ENCODE peak calls at places on chromosome 17, in five cellular contexts. One of them, this sample, is unnamed.

GRCh38 chr17:39174907-39175694 is 9.1 kb upstream of the ARL5C start:
- DNase-seq in AG04450: no peak
- DNase-seq in endodermal cell: peak; percentile 97
- DNase-seq in CD4-positive, alpha-beta memory T cell: peak; percentile 68
- DNase-seq in mesenchymal stem cell: peak; percentile 66
- DNase-seq in this sample: peak; percentile 79

GRCh38 chr17:77690271-77691161 is 268.0 kb upstream of the TNRC6C start:
- DNase-seq in endodermal cell: peak; percentile 33
- DNase-seq in AG04450: no peak
- DNase-seq in mesenchymal stem cell: no peak
- DNase-seq in CD4-positive, alpha-beta memory T cell: no peak
- DNase-seq in this sample: no peak

GRCh38 chr17:73156887-73157870 is 7.6 kb upstream of the SSTR2 start:
- DNase-seq in mesenchymal stem cell: no peak
- DNase-seq in AG04450: no peak
- DNase-seq in endodermal cell: peak; percentile 72
- DNase-seq in CD4-positive, alpha-beta memory T cell: no peak
- DNase-seq in this sample: no peak

GRCh38 chr17:13513039-13513405 is 88.7 kb downstream of the HS3ST3A1 start:
- DNase-seq in AG04450: no peak
- DNase-seq in CD4-positive, alpha-beta memory T cell: no peak
- DNase-seq in mesenchymal stem cell: peak; percentile 17
- DNase-seq in endodermal cell: no peak
- DNase-seq in this sample: no peak

GRCh38 chr17:81712468-81713003 is 452 bp downstream of the SLC25A10 start:
- DNase-seq in mesenchymal stem cell: peak; percentile 37
- DNase-seq in endodermal cell: peak; percentile 80
- DNase-seq in CD4-positive, alpha-beta memory T cell: no peak
- DNase-seq in AG04450: no peak
- DNase-seq in this sample: no peak

GRCh38 chr17:73390851-73391250 is 79.0 kb upstream of the CDC42EP4 start:
- DNase-seq in mesenchymal stem cell: no peak
- DNase-seq in AG04450: no peak
- DNase-seq in CD4-positive, alpha-beta memory T cell: no peak
- DNase-seq in endodermal cell: peak; percentile 39
- DNase-seq in this sample: no peak

GRCh38 chr17:68398731-68399637 is 58.3 kb downstream of the WIPI1 start:
- DNase-seq in endodermal cell: peak; percentile 91
- DNase-seq in CD4-positive, alpha-beta memory T cell: no peak
- DNase-seq in mesenchymal stem cell: peak; percentile 93
- DNase-seq in AG04450: peak; percentile 50
- DNase-seq in this sample: peak; percentile 49

GRCh38 chr17:17551361-17551760 is 40.1 kb downstream of the PEMT start:
- DNase-seq in mesenchymal stem cell: peak; percentile 14
- DNase-seq in AG04450: no peak
- DNase-seq in endodermal cell: no peak
- DNase-seq in CD4-positive, alpha-beta memory T cell: no peak
- DNase-seq in this sample: peak; percentile 80

GRCh38 chr17:6365187-6365943 is 69.6 kb downstream of the AIPL1 start:
- DNase-seq in endodermal cell: no peak
- DNase-seq in CD4-positive, alpha-beta memory T cell: no peak
- DNase-seq in AG04450: peak; percentile 57
- DNase-seq in mesenchymal stem cell: peak; percentile 93
- DNase-seq in this sample: no peak

GRCh38 chr17:2241823-2242222 is 61.8 kb downstream of the SMG6 start:
- DNase-seq in endodermal cell: no peak
- DNase-seq in mesenchymal stem cell: peak; percentile 72
- DNase-seq in CD4-positive, alpha-beta memory T cell: no peak
- DNase-seq in AG04450: no peak
- DNase-seq in this sample: no peak

GRCh38 chr17:41710472-41711090 is 1.6 kb upstream of the GAST start:
- DNase-seq in AG04450: no peak
- DNase-seq in mesenchymal stem cell: peak; percentile 72
- DNase-seq in CD4-positive, alpha-beta memory T cell: no peak
- DNase-seq in endodermal cell: no peak
- DNase-seq in this sample: no peak

GRCh38 chr17:30450125-30451027 is 26.8 kb upstream of the GOSR1 start:
- DNase-seq in AG04450: no peak
- DNase-seq in endodermal cell: no peak
- DNase-seq in CD4-positive, alpha-beta memory T cell: no peak
- DNase-seq in mesenchymal stem cell: peak; percentile 62
- DNase-seq in this sample: no peak

GRCh38 chr17:77315551-77316190 is 174.9 kb downstream of the SEC14L1 start:
- DNase-seq in mesenchymal stem cell: peak; percentile 63
- DNase-seq in CD4-positive, alpha-beta memory T cell: no peak
- DNase-seq in endodermal cell: peak; percentile 67
- DNase-seq in AG04450: no peak
- DNase-seq in this sample: no peak

GRCh38 chr17:34658796-34659195 is 79.4 kb downstream of the TMEM132E start:
- DNase-seq in endodermal cell: no peak
- DNase-seq in AG04450: no peak
- DNase-seq in CD4-positive, alpha-beta memory T cell: no peak
- DNase-seq in mesenchymal stem cell: no peak
- DNase-seq in this sample: no peak

GRCh38 chr17:79242873-79243602 is 168.4 kb downstream of the ENGASE start:
- DNase-seq in endodermal cell: no peak
- DNase-seq in AG04450: no peak
- DNase-seq in mesenchymal stem cell: no peak
- DNase-seq in CD4-positive, alpha-beta memory T cell: no peak
- DNase-seq in this sample: no peak

GRCh38 chr17:31608659-31609254 is 217.3 kb downstream of the RAB11FIP4 start:
- DNase-seq in mesenchymal stem cell: no peak
- DNase-seq in endodermal cell: no peak
- DNase-seq in AG04450: no peak
- DNase-seq in CD4-positive, alpha-beta memory T cell: no peak
- DNase-seq in this sample: no peak

GRCh38 chr17:28661635-28662526 is at the start of the genes SDF2 and SUPT6H:
- DNase-seq in CD4-positive, alpha-beta memory T cell: peak; percentile 94
- DNase-seq in mesenchymal stem cell: peak; percentile 94
- DNase-seq in endodermal cell: peak; percentile 98
- DNase-seq in AG04450: no peak
- DNase-seq in this sample: peak; percentile 91

GRCh38 chr17:63250830-63251229 is 195.3 kb downstream of the CYB561 start:
- DNase-seq in mesenchymal stem cell: no peak
- DNase-seq in AG04450: no peak
- DNase-seq in endodermal cell: no peak
- DNase-seq in CD4-positive, alpha-beta memory T cell: no peak
- DNase-seq in this sample: no peak

GRCh38 chr17:42456223-42457106 is 2.2 kb upstream of the ATP6V0A1 start:
- DNase-seq in endodermal cell: no peak
- DNase-seq in CD4-positive, alpha-beta memory T cell: peak; percentile 76
- DNase-seq in AG04450: no peak
- DNase-seq in mesenchymal stem cell: peak; percentile 86
- DNase-seq in this sample: no peak

GRCh38 chr17:64732336-64733006 is 70.4 kb upstream of the SMURF2 start:
- DNase-seq in CD4-positive, alpha-beta memory T cell: no peak
- DNase-seq in mesenchymal stem cell: peak; percentile 95
- DNase-seq in AG04450: no peak
- DNase-seq in endodermal cell: no peak
- DNase-seq in this sample: peak; percentile 46

GRCh38 chr17:79595956-79596355 is 14.9 kb downstream of the RBFOX3 start:
- DNase-seq in AG04450: no peak
- DNase-seq in mesenchymal stem cell: no peak
- DNase-seq in endodermal cell: no peak
- DNase-seq in CD4-positive, alpha-beta memory T cell: no peak
- DNase-seq in this sample: no peak

GRCh38 chr17:6524520-6524919 is 31.8 kb downstream of the PITPNM3 start:
- DNase-seq in endodermal cell: no peak
- DNase-seq in CD4-positive, alpha-beta memory T cell: no peak
- DNase-seq in AG04450: no peak
- DNase-seq in mesenchymal stem cell: no peak
- DNase-seq in this sample: no peak

GRCh38 chr17:81241648-81242420 is 2.7 kb downstream of the NDUFAF8 start:
- DNase-seq in endodermal cell: peak; percentile 97
- DNase-seq in CD4-positive, alpha-beta memory T cell: peak; percentile 43
- DNase-seq in AG04450: no peak
- DNase-seq in mesenchymal stem cell: peak; percentile 54
- DNase-seq in this sample: no peak

GRCh38 chr17:50423553-50424159 is 2.4 kb upstream of the ACSF2 start:
- DNase-seq in AG04450: peak; percentile 72
- DNase-seq in mesenchymal stem cell: peak; percentile 82
- DNase-seq in endodermal cell: no peak
- DNase-seq in CD4-positive, alpha-beta memory T cell: no peak
- DNase-seq in this sample: no peak

GRCh38 chr17:79933863-79934652 is 94.8 kb upstream of the CBX4 start:
- DNase-seq in CD4-positive, alpha-beta memory T cell: no peak
- DNase-seq in endodermal cell: no peak
- DNase-seq in AG04450: no peak
- DNase-seq in mesenchymal stem cell: peak; percentile 33
- DNase-seq in this sample: no peak

GRCh38 chr17:77140878-77141767 is at the start of gene SEC14L1:
- DNase-seq in mesenchymal stem cell: peak; percentile 62
- DNase-seq in CD4-positive, alpha-beta memory T cell: peak; percentile 16
- DNase-seq in AG04450: no peak
- DNase-seq in endodermal cell: peak; percentile 93
- DNase-seq in this sample: peak; percentile 23

GRCh38 chr17:47099987-47100711 is 88.9 kb downstream of the CDC27 start:
- DNase-seq in mesenchymal stem cell: peak; percentile 92
- DNase-seq in endodermal cell: peak; percentile 98
- DNase-seq in CD4-positive, alpha-beta memory T cell: peak; percentile 86
- DNase-seq in AG04450: peak; percentile 56
- DNase-seq in this sample: peak; percentile 94

GRCh38 chr17:78735832-78736525 is 46.1 kb downstream of the CYTH1 start:
- DNase-seq in mesenchymal stem cell: peak; percentile 46
- DNase-seq in AG04450: no peak
- DNase-seq in endodermal cell: no peak
- DNase-seq in CD4-positive, alpha-beta memory T cell: peak; percentile 57
- DNase-seq in this sample: no peak

GRCh38 chr17:80671823-80672105 is 127.1 kb downstream of the RPTOR start:
- DNase-seq in CD4-positive, alpha-beta memory T cell: no peak
- DNase-seq in mesenchymal stem cell: no peak
- DNase-seq in endodermal cell: no peak
- DNase-seq in AG04450: no peak
- DNase-seq in this sample: no peak

GRCh38 chr17:55266051-55266957 is 1.5 kb downstream of the HLF start:
- DNase-seq in endodermal cell: peak; percentile 77
- DNase-seq in CD4-positive, alpha-beta memory T cell: peak; percentile 26
- DNase-seq in AG04450: no peak
- DNase-seq in mesenchymal stem cell: no peak
- DNase-seq in this sample: no peak

GRCh38 chr17:81256616-81257015 is 17.5 kb downstream of the NDUFAF8 start:
- DNase-seq in CD4-positive, alpha-beta memory T cell: no peak
- DNase-seq in AG04450: no peak
- DNase-seq in mesenchymal stem cell: peak; percentile 61
- DNase-seq in endodermal cell: no peak
- DNase-seq in this sample: no peak

GRCh38 chr17:78619334-78619733 is 42.1 kb upstream of the DNAH17 start:
- DNase-seq in endodermal cell: no peak
- DNase-seq in CD4-positive, alpha-beta memory T cell: no peak
- DNase-seq in AG04450: no peak
- DNase-seq in mesenchymal stem cell: no peak
- DNase-seq in this sample: no peak

GRCh38 chr17:42260318-42260717 is 15.9 kb downstream of the STAT5B start:
- DNase-seq in CD4-positive, alpha-beta memory T cell: no peak
- DNase-seq in AG04450: no peak
- DNase-seq in mesenchymal stem cell: no peak
- DNase-seq in endodermal cell: no peak
- DNase-seq in this sample: no peak

DNA sequence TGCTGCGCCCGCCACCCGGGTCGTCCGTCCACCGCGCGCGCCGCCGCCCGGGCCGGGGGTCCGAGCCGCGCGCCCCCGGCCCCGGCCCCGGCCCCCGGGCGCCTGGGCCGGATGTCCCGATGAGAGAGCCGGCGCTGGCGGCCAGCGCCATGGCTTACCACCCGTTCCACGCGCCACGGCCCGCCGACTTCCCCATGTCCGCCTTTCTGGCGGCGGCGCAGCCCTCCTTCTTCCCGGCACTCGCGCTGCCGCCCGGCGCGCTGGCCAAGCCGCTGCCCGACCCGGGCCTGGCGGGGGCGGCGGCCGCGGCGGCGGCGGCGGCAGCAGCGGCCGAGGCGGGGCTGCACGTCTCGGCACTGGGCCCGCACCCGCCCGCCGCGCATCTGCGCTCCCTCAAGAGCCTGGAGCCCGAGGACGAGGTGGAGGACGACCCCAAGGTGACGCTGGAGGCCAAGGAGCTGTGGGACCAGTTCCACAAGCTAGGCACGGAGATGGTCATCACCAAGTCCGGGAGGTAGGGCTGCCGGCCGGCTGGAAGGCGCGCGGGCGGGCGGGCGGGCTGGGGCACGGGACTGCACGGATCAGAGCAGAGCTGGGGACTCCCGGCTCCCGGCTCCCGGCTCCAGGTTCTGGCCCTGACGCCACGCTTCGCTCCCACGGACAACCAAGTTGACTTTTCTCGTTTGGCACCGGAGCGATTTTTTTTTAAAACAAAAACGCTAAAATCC is 579 bp downstream of the TBX2 start:
- DNase-seq in CD4-positive, alpha-beta memory T cell: no peak
- DNase-seq in mesenchymal stem cell: peak; percentile 53
- DNase-seq in AG04450: no peak
- DNase-seq in endodermal cell: peak; percentile 87
- DNase-seq in this sample: no peak
- H3K27ac ChIP-seq in CD4-positive, alpha-beta memory T cell: no peak overlapping the region
- H3K27ac ChIP-seq in mesenchymal stem cell: no peak overlapping the region
- H3K27ac ChIP-seq in AG04450: peak overlapping the region; percentile 90
- H3K27ac ChIP-seq in endodermal cell: no peak overlapping the region
- H3K27ac ChIP-seq in this sample: peak overlapping the region; percentile 93

GRCh38 chr17:1099242-1099641 is 80.5 kb downstream of the ABR start:
- DNase-seq in endodermal cell: no peak
- DNase-seq in mesenchymal stem cell: no peak
- DNase-seq in AG04450: no peak
- DNase-seq in CD4-positive, alpha-beta memory T cell: no peak
- DNase-seq in this sample: no peak
- H3K27ac ChIP-seq in endodermal cell: no peak overlapping the region
- H3K27ac ChIP-seq in mesenchymal stem cell: no peak overlapping the region
- H3K27ac ChIP-seq in AG04450: no peak overlapping the region
- H3K27ac ChIP-seq in CD4-positive, alpha-beta memory T cell: no peak overlapping the region
- H3K27ac ChIP-seq in this sample: peak overlapping the region; percentile 72

GRCh38 chr17:48546924-48547838 is 2.3 kb upstream of the HOXB2 start:
- DNase-seq in endodermal cell: no peak
- DNase-seq in AG04450: no peak
- DNase-seq in mesenchymal stem cell: peak; percentile 80
- DNase-seq in CD4-positive, alpha-beta memory T cell: no peak
- DNase-seq in this sample: no peak

GRCh38 chr17:48547839-48548686 is 3.2 kb upstream of the HOXB2 start:
- DNase-seq in endodermal cell: no peak
- DNase-seq in AG04450: no peak
- DNase-seq in CD4-positive, alpha-beta memory T cell: no peak
- DNase-seq in mesenchymal stem cell: peak; percentile 86
- DNase-seq in this sample: no peak

GRCh38 chr17:48545539-48545938 is 630 bp upstream of the HOXB2 start:
- DNase-seq in AG04450: no peak
- DNase-seq in CD4-positive, alpha-beta memory T cell: no peak
- DNase-seq in endodermal cell: no peak
- DNase-seq in mesenchymal stem cell: peak; percentile 40
- DNase-seq in this sample: no peak

GRCh38 chr17:48545022-48545376 is at the start of gene HOXB2:
- DNase-seq in mesenchymal stem cell: peak; percentile 87
- DNase-seq in CD4-positive, alpha-beta memory T cell: no peak
- DNase-seq in endodermal cell: peak; percentile 83
- DNase-seq in AG04450: no peak
- DNase-seq in this sample: peak; percentile 45

GRCh38 chr17:48546187-48546923 is 1.4 kb upstream of the HOXB2 start:
- DNase-seq in mesenchymal stem cell: peak; percentile 76
- DNase-seq in endodermal cell: peak; percentile 86
- DNase-seq in CD4-positive, alpha-beta memory T cell: no peak
- DNase-seq in AG04450: no peak
- DNase-seq in this sample: no peak
- H3K27ac ChIP-seq in mesenchymal stem cell: peak overlapping the region; percentile 93
- H3K27ac ChIP-seq in endodermal cell: peak overlapping the region; percentile 95
- H3K27ac ChIP-seq in CD4-positive, alpha-beta memory T cell: no peak overlapping the region
- H3K27ac ChIP-seq in AG04450: peak overlapping the region; percentile 84
- H3K27ac ChIP-seq in this sample: peak overlapping the region; percentile 90

GRCh38 chr17:11485336-11485735 is 112.9 kb upstream of the DNAH9 start:
- DNase-seq in endodermal cell: peak; percentile 48
- DNase-seq in AG04450: no peak
- DNase-seq in CD4-positive, alpha-beta memory T cell: no peak
- DNase-seq in mesenchymal stem cell: no peak
- DNase-seq in this sample: no peak
- H3K27ac ChIP-seq in endodermal cell: no peak overlapping the region
- H3K27ac ChIP-seq in AG04450: no peak overlapping the region
- H3K27ac ChIP-seq in CD4-positive, alpha-beta memory T cell: no peak overlapping the region
- H3K27ac ChIP-seq in mesenchymal stem cell: no peak overlapping the region
- H3K27ac ChIP-seq in this sample: no peak overlapping the region

This sample was measured in left ventricle myocardium inferior.